ENCODE peak calls at places on chromosomes 11 and 22, in five cellular contexts. One of them, this sample, is unnamed.

GRCh38 chr11:61516675-61517516 is 8.3 kb downstream of the LRRC10B start:
- DNase-seq in sigmoid colon: no peak
- DNase-seq in body of pancreas: no peak
- DNase-seq in tibial artery: no peak
- DNase-seq in A549: peak; percentile 28
- DNase-seq in this sample: no peak

GRCh38 chr22:20816559-20816958 is 42.1 kb downstream of the PI4KA start:
- DNase-seq in sigmoid colon: no peak
- DNase-seq in body of pancreas: no peak
- DNase-seq in tibial artery: no peak
- DNase-seq in A549: no peak
- DNase-seq in this sample: no peak

GRCh38 chr22:28801845-28802594 is 1.7 kb upstream of the XBP1 start:
- DNase-seq in sigmoid colon: no peak
- DNase-seq in body of pancreas: peak; percentile 82
- DNase-seq in tibial artery: peak; percentile 31
- DNase-seq in A549: no peak
- DNase-seq in this sample: no peak

GRCh38 chr22:29102300-29102699 is 29.5 kb downstream of the KREMEN1 start:
- DNase-seq in sigmoid colon: no peak
- DNase-seq in body of pancreas: no peak
- DNase-seq in tibial artery: no peak
- DNase-seq in A549: no peak
- DNase-seq in this sample: no peak

GRCh38 chr11:113083571-113083970 is 122.4 kb downstream of the NCAM1 start:
- DNase-seq in sigmoid colon: no peak
- DNase-seq in body of pancreas: no peak
- DNase-seq in tibial artery: no peak
- DNase-seq in A549: no peak
- DNase-seq in this sample: no peak

GRCh38 chr22:33271390-33272161 is 213.4 kb upstream of the SYN3 start:
- DNase-seq in sigmoid colon: no peak
- DNase-seq in body of pancreas: peak; percentile 87
- DNase-seq in tibial artery: peak; percentile 72
- DNase-seq in A549: no peak
- DNase-seq in this sample: no peak

GRCh38 chr11:116581349-116581748 is 191.4 kb downstream of the BUD13 start:
- DNase-seq in sigmoid colon: no peak
- DNase-seq in body of pancreas: no peak
- DNase-seq in tibial artery: no peak
- DNase-seq in A549: no peak
- DNase-seq in this sample: no peak

GRCh38 chr22:26330971-26331625 is 98.0 kb upstream of the ASPHD2 start:
- DNase-seq in sigmoid colon: peak; percentile 55
- DNase-seq in body of pancreas: peak; percentile 62
- DNase-seq in tibial artery: no peak
- DNase-seq in A549: peak; percentile 44
- DNase-seq in this sample: no peak

GRCh38 chr11:86174101-86175046 is 70.2 kb upstream of the EED start:
- DNase-seq in sigmoid colon: peak; percentile 74
- DNase-seq in body of pancreas: peak; percentile 60
- DNase-seq in tibial artery: peak; percentile 81
- DNase-seq in A549: peak; percentile 67
- DNase-seq in this sample: no peak

GRCh38 chr11:662689-663274 is 25.7 kb downstream of the DRD4 start:
- DNase-seq in sigmoid colon: no peak
- DNase-seq in body of pancreas: peak; percentile 69
- DNase-seq in tibial artery: peak; percentile 37
- DNase-seq in A549: peak; percentile 70
- DNase-seq in this sample: peak; percentile 85

GRCh38 chr11:10405858-10406592 is 49.0 kb upstream of the AMPD3 start:
- DNase-seq in sigmoid colon: peak; percentile 88
- DNase-seq in body of pancreas: peak; percentile 69
- DNase-seq in tibial artery: peak; percentile 80
- DNase-seq in A549: peak; percentile 90
- DNase-seq in this sample: no peak

GRCh38 chr22:17781319-17782031 is 7.2 kb upstream of the BID start:
- DNase-seq in sigmoid colon: no peak
- DNase-seq in body of pancreas: no peak
- DNase-seq in tibial artery: no peak
- DNase-seq in A549: peak; percentile 61
- DNase-seq in this sample: no peak

GRCh38 chr22:17403906-17404305 is 34.6 kb downstream of the CECR2 start:
- DNase-seq in sigmoid colon: no peak
- DNase-seq in body of pancreas: no peak
- DNase-seq in tibial artery: no peak
- DNase-seq in A549: no peak
- DNase-seq in this sample: no peak

GRCh38 chr22:27336151-27337090 is 465.1 kb downstream of the MN1 start:
- DNase-seq in sigmoid colon: no peak
- DNase-seq in body of pancreas: no peak
- DNase-seq in tibial artery: no peak
- DNase-seq in A549: no peak
- DNase-seq in this sample: no peak

GRCh38 chr22:20494978-20495860 is at the start of gene KLHL22:
- DNase-seq in sigmoid colon: peak; percentile 73
- DNase-seq in body of pancreas: peak; percentile 43
- DNase-seq in tibial artery: peak; percentile 32
- DNase-seq in A549: no peak
- DNase-seq in this sample: peak; percentile 75

GRCh38 chr11:20367313-20367948 is 3.9 kb downstream of the HTATIP2 start:
- DNase-seq in sigmoid colon: peak; percentile 81
- DNase-seq in body of pancreas: no peak
- DNase-seq in tibial artery: peak; percentile 63
- DNase-seq in A549: peak; percentile 70
- DNase-seq in this sample: no peak

GRCh38 chr11:1336836-1337646 is 27.6 kb upstream of the TOLLIP start:
- DNase-seq in sigmoid colon: peak; percentile 84
- DNase-seq in body of pancreas: no peak
- DNase-seq in tibial artery: no peak
- DNase-seq in A549: peak; percentile 41
- DNase-seq in this sample: peak; percentile 79

GRCh38 chr11:10918698-10919097 is 60.8 kb upstream of the ZBED5 start:
- DNase-seq in sigmoid colon: no peak
- DNase-seq in body of pancreas: no peak
- DNase-seq in tibial artery: no peak
- DNase-seq in A549: no peak
- DNase-seq in this sample: no peak

GRCh38 chr22:22798232-22798616 is 89.4 kb upstream of the IGLL5 start:
- DNase-seq in sigmoid colon: no peak
- DNase-seq in body of pancreas: no peak
- DNase-seq in tibial artery: no peak
- DNase-seq in A549: no peak
- DNase-seq in this sample: no peak

GRCh38 chr11:67054851-67055523 is 1.7 kb upstream of the RHOD start:
- DNase-seq in sigmoid colon: no peak
- DNase-seq in body of pancreas: peak; percentile 93
- DNase-seq in tibial artery: no peak
- DNase-seq in A549: peak; percentile 92
- DNase-seq in this sample: peak; percentile 81

GRCh38 chr22:37416806-37417205 is 10.5 kb downstream of the ELFN2 start:
- DNase-seq in sigmoid colon: no peak
- DNase-seq in body of pancreas: peak; percentile 36
- DNase-seq in tibial artery: no peak
- DNase-seq in A549: no peak
- DNase-seq in this sample: no peak

GRCh38 chr11:110490886-110491285 is 61.1 kb downstream of the FDX1 start:
- DNase-seq in sigmoid colon: no peak
- DNase-seq in body of pancreas: no peak
- DNase-seq in tibial artery: peak; percentile 57
- DNase-seq in A549: no peak
- DNase-seq in this sample: no peak

GRCh38 chr11:110491577-110492352 is 62.0 kb downstream of the FDX1 start:
- DNase-seq in sigmoid colon: no peak
- DNase-seq in body of pancreas: no peak
- DNase-seq in tibial artery: no peak
- DNase-seq in A549: no peak
- DNase-seq in this sample: no peak

GRCh38 chr11:110486176-110486575 is 56.4 kb downstream of the FDX1 start:
- DNase-seq in sigmoid colon: no peak
- DNase-seq in body of pancreas: no peak
- DNase-seq in tibial artery: no peak
- DNase-seq in A549: no peak
- DNase-seq in this sample: no peak

GRCh38 chr11:110488446-110488845 is 58.7 kb downstream of the FDX1 start:
- DNase-seq in sigmoid colon: no peak
- DNase-seq in body of pancreas: no peak
- DNase-seq in tibial artery: no peak
- DNase-seq in A549: no peak
- DNase-seq in this sample: no peak
- TF ChIP-seq CTCF in sigmoid colon: no peak
- TF ChIP-seq CTCF in body of pancreas: no peak
- TF ChIP-seq CTCF in tibial artery: no peak
- TF ChIP-seq CTCF in A549: no peak
- TF ChIP-seq CTCF in this sample: no peak

DNA sequence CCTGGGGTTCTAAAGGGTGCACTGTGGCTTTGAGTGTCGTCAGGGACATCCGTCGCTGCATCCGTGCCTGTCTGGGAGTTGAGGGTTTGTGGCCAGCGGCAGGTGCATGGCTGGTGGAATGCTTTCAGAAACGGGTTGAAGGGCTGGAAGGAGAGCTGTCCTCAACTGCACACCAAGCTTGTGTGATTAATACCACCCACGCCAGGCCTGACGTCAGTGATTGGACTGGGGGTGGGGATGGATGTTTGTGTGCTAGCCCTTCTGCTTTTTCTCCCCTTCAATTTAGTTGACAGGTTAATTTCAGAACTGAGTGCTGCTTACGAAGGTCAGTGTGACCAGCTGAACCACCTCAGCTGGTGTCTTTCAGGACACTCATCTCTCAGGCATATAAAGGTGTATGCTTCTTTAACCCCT is 3.2 kb upstream of the GAB2 start:
- DNase-seq in sigmoid colon: peak; percentile 80
- DNase-seq in body of pancreas: peak; percentile 29
- DNase-seq in tibial artery: peak; percentile 76
- DNase-seq in A549: no peak
- DNase-seq in this sample: peak; percentile 89
- H3K27ac ChIP-seq in sigmoid colon: peak overlapping the region; percentile 96
- H3K27ac ChIP-seq in body of pancreas: no peak overlapping the region
- H3K27ac ChIP-seq in tibial artery: peak overlapping the region; percentile 100
- H3K27ac ChIP-seq in A549: no peak overlapping the region
- H3K27ac ChIP-seq in this sample: no peak overlapping the region

DNA sequence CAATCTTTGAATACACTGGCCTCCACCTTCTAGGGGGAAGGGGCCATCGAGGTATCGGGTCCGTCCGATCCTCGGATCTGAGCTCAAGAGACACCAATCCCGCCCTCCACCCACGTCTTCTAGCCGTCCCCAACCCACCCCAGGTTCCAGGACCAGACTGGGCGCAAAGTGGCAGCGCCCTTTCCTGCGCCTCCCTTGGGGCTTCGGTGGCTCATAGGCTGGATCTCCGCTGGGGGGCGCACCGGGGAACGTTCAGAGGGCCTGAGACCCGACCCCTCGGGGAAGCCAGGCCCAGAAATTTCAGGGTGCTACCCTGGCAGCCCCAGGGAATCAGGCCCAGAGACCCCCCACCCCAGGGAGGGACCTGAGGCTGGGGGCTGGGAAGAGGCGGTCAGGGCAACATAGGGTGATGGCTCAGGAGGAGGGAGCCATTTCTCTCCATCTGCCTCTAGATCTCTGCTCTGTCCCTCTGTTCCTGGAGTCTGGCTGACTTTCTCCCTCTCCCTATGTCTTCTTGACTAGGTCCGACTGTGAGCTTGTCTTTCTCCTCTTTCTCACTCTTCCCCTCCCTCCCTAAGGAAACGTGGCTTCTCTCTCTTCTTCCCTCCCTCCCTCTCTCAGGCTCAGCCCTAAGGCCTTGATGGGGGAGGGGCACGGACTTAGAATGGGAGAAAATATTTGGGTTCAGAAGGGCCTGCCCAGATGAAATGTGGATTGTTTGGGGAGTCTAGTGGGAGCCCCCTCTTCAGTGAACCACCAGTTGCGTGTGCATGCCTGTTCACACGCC is 1.1 kb downstream of the CREB3L1 start:
- DNase-seq in sigmoid colon: peak; percentile 74
- DNase-seq in body of pancreas: peak; percentile 77
- DNase-seq in tibial artery: no peak
- DNase-seq in A549: no peak
- DNase-seq in this sample: peak; percentile 89
- TF ChIP-seq CTCF in sigmoid colon: no peak
- TF ChIP-seq CTCF in body of pancreas: peak; percentile 71
- TF ChIP-seq CTCF in tibial artery: peak; percentile 27
- TF ChIP-seq CTCF in A549: peak; percentile 41
- TF ChIP-seq CTCF in this sample: peak; percentile 52

DNA sequence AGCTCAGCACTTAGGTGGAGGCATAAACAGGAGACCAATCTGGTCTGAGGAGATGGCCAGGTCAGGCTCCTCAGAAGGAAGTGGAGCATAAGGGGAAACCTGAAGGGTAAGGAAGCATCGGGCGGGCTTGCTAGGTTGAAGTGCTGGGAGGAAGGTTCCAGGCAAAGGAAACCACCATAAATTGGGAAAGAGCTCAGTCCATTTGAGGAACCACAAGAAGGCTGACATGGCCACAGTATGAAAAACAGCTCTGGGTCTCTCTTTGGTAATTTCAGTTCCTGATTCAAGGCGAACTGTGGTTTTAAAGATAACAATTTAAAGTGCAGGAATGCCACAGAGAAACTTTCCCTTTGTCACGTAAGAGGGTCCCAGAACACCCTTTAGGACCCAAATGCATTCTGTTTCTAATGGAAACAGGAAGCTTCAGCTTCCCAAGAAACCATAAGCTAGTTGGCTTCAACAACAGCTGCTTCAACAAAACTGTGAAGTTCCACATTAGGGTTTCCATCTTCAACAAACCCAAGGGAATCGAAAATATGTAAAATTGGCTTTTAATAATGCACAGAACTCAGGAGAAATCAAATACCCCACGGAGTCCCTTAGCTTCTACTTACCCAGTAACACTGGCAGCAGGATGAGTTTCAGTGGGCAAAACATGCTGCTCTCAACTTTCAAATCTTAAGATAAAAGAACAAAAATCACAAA is 10.4 kb downstream of the JAML start:
- DNase-seq in sigmoid colon: no peak
- DNase-seq in body of pancreas: no peak
- DNase-seq in tibial artery: no peak
- DNase-seq in A549: no peak
- DNase-seq in this sample: no peak
- H3K27ac ChIP-seq in sigmoid colon: no peak overlapping the region
- H3K27ac ChIP-seq in body of pancreas: no peak overlapping the region
- H3K27ac ChIP-seq in tibial artery: no peak overlapping the region
- H3K27ac ChIP-seq in A549: no peak overlapping the region
- H3K27ac ChIP-seq in this sample: peak overlapping the region; percentile 56